ENCODE peak calls at places on chromosomes 16 and 17, in six cellular contexts. D is right lobe of liver, C is endothelial cell, X is uterus, W is testis, L is MM.1S. Y is an unnamed sample.

GRCh38 chr16:23185661-23186060 is 3.1 kb downstream of the SCNN1G start:
- DNase-seq in W (no peak), X (no peak), L (no peak), C (no peak), D (no peak), Y (peak; percentile 35)

GRCh38 chr17:31561469-31562412 is 170.3 kb downstream of the RAB11FIP4 start:
- DNase-seq in W (no peak), X (peak; percentile 35), D (no peak), C (no peak), L (no peak), Y (no peak)

GRCh38 chr17:7258731-7259554 is 3.3 kb downstream of the CLDN7 start:
- DNase-seq in L (no peak), C (no peak), X (no peak), D (peak; percentile 76), W (no peak), Y (peak; percentile 78)

GRCh38 chr17:72118588-72119279 is 2.1 kb upstream of the SOX9 start:
- DNase-seq in D (peak; percentile 59), X (peak; percentile 35), L (peak; percentile 38), W (peak; percentile 91), C (peak; percentile 82), Y (peak; percentile 83)

GRCh38 chr17:48068491-48068961 is 20.4 kb downstream of the NFE2L1 start:
- DNase-seq in L (no peak), D (no peak), C (peak; percentile 42), X (no peak), W (no peak), Y (no peak)

GRCh38 chr16:1615761-1616160 is 3.6 kb downstream of the CRAMP1 start:
- DNase-seq in L (no peak), W (no peak), C (no peak), X (no peak), D (no peak), Y (no peak)

GRCh38 chr17:50556803-50557202 is 3.7 kb upstream of the CACNA1G start:
- DNase-seq in L (no peak), D (peak; percentile 69), C (no peak), X (no peak), W (no peak), Y (no peak)

GRCh38 chr17:62750502-62751349 is 57.4 kb downstream of the MARCHF10 start:
- DNase-seq in C (no peak), D (no peak), W (no peak), X (peak; percentile 29), L (no peak), Y (peak; percentile 53)

GRCh38 chr16:88686062-88686438 is 257 bp downstream of the SNAI3 start:
- DNase-seq in D (peak; percentile 53), L (peak; percentile 72), W (no peak), X (no peak), C (peak; percentile 11), Y (peak; percentile 64)

GRCh38 chr17:77327181-77327565 is 186.4 kb downstream of the SEC14L1 start:
- DNase-seq in L (no peak), W (no peak), D (no peak), X (peak; percentile 20), C (no peak), Y (no peak)

GRCh38 chr16:27321013-27321960 is 7.5 kb downstream of the IL4R start:
- DNase-seq in C (no peak), L (no peak), W (no peak), X (no peak), D (no peak), Y (no peak)

GRCh38 chr16:84735846-84736586 is 36.2 kb downstream of the USP10 start:
- DNase-seq in W (peak; percentile 71), D (peak; percentile 72), X (no peak), L (no peak), C (no peak), Y (peak; percentile 49)

GRCh38 chr17:63682441-63682840 is 17.5 kb downstream of the LIMD2 start:
- DNase-seq in W (no peak), D (no peak), X (no peak), C (no peak), L (no peak), Y (no peak)

GRCh38 chr17:5565808-5566207 is 18.5 kb downstream of the NLRP1 start:
- DNase-seq in D (no peak), X (no peak), C (no peak), L (no peak), W (no peak), Y (no peak)

GRCh38 chr17:73205326-73205980 is 12.6 kb downstream of the COG1 start:
- DNase-seq in D (no peak), W (no peak), X (no peak), L (no peak), C (no peak), Y (no peak)

GRCh38 chr17:80122026-80122575 is 20.7 kb downstream of the GAA start:
- DNase-seq in W (peak; percentile 7), C (no peak), D (no peak), L (no peak), X (no peak), Y (no peak)

GRCh38 chr16:74449470-74449869 is 28.2 kb upstream of the CLEC18B start:
- DNase-seq in W (no peak), C (no peak), X (peak; percentile 31), D (no peak), L (no peak), Y (no peak)

GRCh38 chr17:83053779-83054451 is 25.5 kb upstream of the METRNL start:
- DNase-seq in C (no peak), L (no peak), X (peak; percentile 21), W (peak; percentile 49), D (peak; percentile 50), Y (no peak)

DNA sequence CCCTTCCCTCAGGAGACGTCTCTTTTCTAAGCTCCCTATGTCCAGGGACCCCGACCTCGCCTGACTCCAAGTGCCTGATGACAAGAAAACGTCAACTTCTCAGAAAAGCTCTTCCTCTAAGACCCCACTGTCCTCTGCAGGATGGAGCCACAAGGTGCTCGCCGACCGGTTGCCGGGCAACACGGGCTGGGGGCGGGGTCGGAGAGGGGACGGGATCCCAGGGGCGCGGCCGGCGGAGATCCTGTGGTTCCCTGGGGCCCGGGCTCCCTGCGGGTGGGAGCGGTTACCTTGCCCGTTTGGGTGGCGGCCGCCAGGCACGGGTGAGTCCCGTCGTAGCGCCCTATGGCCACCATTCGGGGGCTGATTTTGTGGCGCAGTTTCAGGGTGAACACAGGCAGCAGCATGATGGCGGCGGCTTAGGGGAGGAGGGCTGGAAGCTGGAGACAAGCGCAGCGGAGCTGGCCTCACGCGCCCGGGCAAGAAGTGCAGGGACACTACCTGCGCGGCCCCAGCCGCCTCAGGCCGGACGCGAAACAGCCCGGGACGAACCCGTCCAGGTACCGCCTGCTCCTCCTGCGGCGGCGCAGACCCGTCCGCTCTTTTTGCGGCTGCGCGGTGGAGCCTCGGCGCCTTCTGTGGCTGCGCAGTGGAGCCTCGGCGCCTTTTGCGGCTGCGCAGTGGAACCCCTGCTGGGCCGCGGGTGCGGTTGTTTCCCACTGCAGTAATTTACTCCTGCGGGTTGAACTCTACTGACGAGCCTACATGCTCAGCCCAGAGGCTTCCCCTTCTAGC is at the start of gene BBS2:
- DNase-seq in D (peak; percentile 91), X (peak; percentile 90), W (peak; percentile 89), L (peak; percentile 96), C (peak; percentile 89), Y (peak; percentile 91)
- TF ChIP-seq CTCF in D (no peak), X (peak; percentile 9), W (no peak), L (no peak), C (no peak), Y (peak; percentile 22)

GRCh38 chr16:66324785-66325184 is 41.7 kb upstream of the CDH5 start:
- DNase-seq in L (no peak), W (no peak), D (no peak), X (no peak), C (peak; percentile 70), Y (no peak)
- TF ChIP-seq CTCF in L (no peak), W (no peak), D (no peak), X (no peak), C (no peak), Y (no peak)

DNA sequence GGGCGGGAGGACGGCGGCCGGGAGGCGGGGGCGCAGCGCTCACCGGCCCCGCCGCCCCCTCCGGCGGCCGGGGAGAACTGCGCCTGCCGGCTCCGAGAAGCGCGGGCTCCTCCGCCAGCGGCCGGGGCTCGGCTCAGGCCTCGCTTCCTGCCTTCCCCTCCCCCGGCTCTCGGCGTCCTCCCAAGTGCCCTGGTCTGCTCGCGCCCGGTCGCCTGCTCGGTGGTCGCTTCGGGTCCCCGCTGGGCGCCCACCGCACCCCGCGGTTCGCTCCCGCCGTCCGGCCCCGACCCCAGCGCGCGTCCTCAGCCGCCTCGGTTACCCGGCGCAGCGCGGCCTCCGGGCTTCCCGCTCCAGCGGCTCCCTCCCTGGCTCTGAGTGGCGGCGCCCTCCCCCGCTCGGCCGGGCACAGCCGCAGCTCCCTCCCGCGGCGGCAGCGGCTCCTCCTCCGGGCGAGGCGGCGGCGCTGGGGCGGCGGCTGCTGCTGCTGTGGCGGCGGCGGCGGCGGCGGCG is 294 bp downstream of the UBTF start:
- DNase-seq in D (peak; percentile 75), W (peak; percentile 56), L (peak; percentile 71), C (peak; percentile 79), X (no peak), Y (peak; percentile 69)
- TF ChIP-seq CTCF in D (no peak), W (peak; percentile 69), L (peak; percentile 19), C (peak; percentile 49), X (peak; percentile 45), Y (peak; percentile 45)

GRCh38 chr17:70891301-70891700 is 722.0 kb downstream of the KCNJ2 start:
- DNase-seq in C (no peak), L (no peak), D (no peak), W (no peak), X (no peak), Y (no peak)

GRCh38 chr17:70892527-70892926 is 723.2 kb downstream of the KCNJ2 start:
- DNase-seq in L (no peak), D (no peak), W (no peak), C (no peak), X (no peak), Y (no peak)

GRCh38 chr17:70901870-70902269 is 732.5 kb downstream of the KCNJ2 start:
- DNase-seq in C (no peak), X (no peak), D (no peak), W (no peak), L (no peak), Y (no peak)

DNA sequence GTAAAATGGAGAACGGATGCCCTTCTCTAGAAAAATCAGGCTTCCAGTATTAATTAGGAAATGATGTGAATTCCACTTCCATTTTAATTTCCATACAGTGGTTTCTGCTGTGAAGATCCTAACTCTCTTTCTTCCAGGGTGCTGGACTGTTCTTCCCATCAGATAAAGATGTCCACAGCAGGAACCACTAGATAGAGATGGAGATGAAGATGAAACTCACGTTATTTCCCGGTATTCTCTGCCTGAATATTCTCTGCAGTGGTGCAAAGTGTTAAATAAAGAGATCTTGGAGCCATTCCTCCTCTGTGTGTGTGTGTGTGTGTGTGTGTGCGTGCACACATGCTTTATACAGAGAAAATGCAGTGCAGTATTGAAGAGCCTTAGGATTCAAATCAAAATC is 727.5 kb downstream of the KCNJ2 start:
- DNase-seq in C (no peak), X (no peak), W (no peak), L (no peak), D (no peak), Y (no peak)
- TF ChIP-seq CTCF in C (no peak), X (no peak), W (no peak), L (no peak), D (no peak), Y (no peak)

GRCh38 chr16:86901483-86901882 is 323.1 kb downstream of the FOXL1 start:
- DNase-seq in W (no peak), C (no peak), L (no peak), D (no peak), X (no peak), Y (peak; percentile 16)
- TF ChIP-seq CTCF in W (no peak), C (no peak), L (no peak), D (no peak), X (no peak), Y (no peak)